ENCODE peak calls at places on chromosomes 11 and 22, in six cellular contexts. One of them, this sample, is unnamed. For H3K27me3, the result is how much of the 10 kb centered on the place peaks cover.

GRCh38 chr22:40525250-40525884 is 111.2 kb downstream of the MRTFA start:
- DNase-seq in uterus: no peak
- DNase-seq in astrocyte: no peak
- DNase-seq in heart right ventricle: peak
- DNase-seq in K562: peak
- DNase-seq in AG04450: no peak
- DNase-seq in this sample: no peak

GRCh38 chr22:32864041-32864440 is 62.5 kb downstream of the TIMP3 start:
- DNase-seq in uterus: no peak
- DNase-seq in astrocyte: no peak
- DNase-seq in heart right ventricle: no peak
- DNase-seq in K562: no peak
- DNase-seq in AG04450: no peak
- DNase-seq in this sample: no peak

GRCh38 chr11:87463486-87464102 is 425.9 kb downstream of the TMEM135 start:
- DNase-seq in uterus: no peak
- DNase-seq in astrocyte: no peak
- DNase-seq in heart right ventricle: no peak
- DNase-seq in K562: peak
- DNase-seq in AG04450: no peak
- DNase-seq in this sample: peak

GRCh38 chr22:29260031-29260560 is 7.7 kb downstream of the RHBDD3 start:
- DNase-seq in uterus: no peak
- DNase-seq in astrocyte: no peak
- DNase-seq in heart right ventricle: no peak
- DNase-seq in K562: no peak
- DNase-seq in AG04450: no peak
- DNase-seq in this sample: no peak

GRCh38 chr11:79902493-79902892 is 461.7 kb upstream of the TENM4 start:
- DNase-seq in uterus: no peak
- DNase-seq in astrocyte: peak
- DNase-seq in heart right ventricle: no peak
- DNase-seq in K562: no peak
- DNase-seq in AG04450: no peak
- DNase-seq in this sample: peak

GRCh38 chr22:43289976-43290663 is 53.1 kb downstream of the SCUBE1 start:
- DNase-seq in uterus: peak
- DNase-seq in astrocyte: no peak
- DNase-seq in heart right ventricle: peak
- DNase-seq in K562: no peak
- DNase-seq in AG04450: no peak
- DNase-seq in this sample: no peak

GRCh38 chr22:18104566-18104965 is 6.0 kb upstream of the TUBA8 start:
- DNase-seq in uterus: no peak
- DNase-seq in astrocyte: peak
- DNase-seq in heart right ventricle: no peak
- DNase-seq in K562: no peak
- DNase-seq in AG04450: no peak
- DNase-seq in this sample: no peak

GRCh38 chr11:109037856-109038780 is 373.2 kb downstream of the DDX10 start:
- DNase-seq in uterus: no peak
- DNase-seq in astrocyte: peak
- DNase-seq in heart right ventricle: no peak
- DNase-seq in K562: no peak
- DNase-seq in AG04450: no peak
- DNase-seq in this sample: peak

GRCh38 chr11:3920148-3920852 is 64.8 kb downstream of the STIM1 start:
- DNase-seq in uterus: peak
- DNase-seq in astrocyte: peak
- DNase-seq in heart right ventricle: no peak
- DNase-seq in K562: no peak
- DNase-seq in AG04450: no peak
- DNase-seq in this sample: peak

GRCh38 chr22:37333724-37334460 is 51.6 kb downstream of the CYTH4 start:
- DNase-seq in uterus: no peak
- DNase-seq in astrocyte: no peak
- DNase-seq in heart right ventricle: no peak
- DNase-seq in K562: no peak
- DNase-seq in AG04450: no peak
- DNase-seq in this sample: no peak

GRCh38 chr22:37330200-37331033 is 48.1 kb downstream of the CYTH4 start:
- DNase-seq in uterus: no peak
- DNase-seq in astrocyte: peak
- DNase-seq in heart right ventricle: no peak
- DNase-seq in K562: peak
- DNase-seq in AG04450: peak
- DNase-seq in this sample: peak

GRCh38 chr22:37329239-37330140 is 47.2 kb downstream of the CYTH4 start:
- DNase-seq in uterus: no peak
- DNase-seq in astrocyte: peak
- DNase-seq in heart right ventricle: no peak
- DNase-seq in K562: no peak
- DNase-seq in AG04450: no peak
- DNase-seq in this sample: peak

GRCh38 chr22:37331811-37332536 is 49.7 kb downstream of the CYTH4 start:
- DNase-seq in uterus: no peak
- DNase-seq in astrocyte: no peak
- DNase-seq in heart right ventricle: no peak
- DNase-seq in K562: no peak
- DNase-seq in AG04450: no peak
- DNase-seq in this sample: no peak

GRCh38 chr22:37331034-37331428 is 48.7 kb downstream of the CYTH4 start:
- DNase-seq in uterus: no peak
- DNase-seq in astrocyte: peak
- DNase-seq in heart right ventricle: no peak
- DNase-seq in K562: peak
- DNase-seq in AG04450: peak
- DNase-seq in this sample: peak
- H3K4me3 ChIP-seq in uterus: no peak
- H3K4me3 ChIP-seq in astrocyte: no peak
- H3K4me3 ChIP-seq in heart right ventricle: no peak
- H3K4me3 ChIP-seq in K562: no peak
- H3K4me3 ChIP-seq in AG04450: no peak
- H3K4me3 ChIP-seq in this sample: no peak

GRCh38 chr22:22141031-22141430 is 103.6 kb upstream of the VPREB1 start:
- DNase-seq in uterus: no peak
- DNase-seq in astrocyte: no peak
- DNase-seq in heart right ventricle: no peak
- DNase-seq in K562: no peak
- DNase-seq in AG04450: no peak
- DNase-seq in this sample: no peak

GRCh38 chr22:22144858-22145257 is 99.7 kb upstream of the VPREB1 start:
- DNase-seq in uterus: no peak
- DNase-seq in astrocyte: no peak
- DNase-seq in heart right ventricle: no peak
- DNase-seq in K562: no peak
- DNase-seq in AG04450: no peak
- DNase-seq in this sample: peak

GRCh38 chr22:22139364-22139763 is 105.2 kb upstream of the VPREB1 start:
- DNase-seq in uterus: no peak
- DNase-seq in astrocyte: no peak
- DNase-seq in heart right ventricle: no peak
- DNase-seq in K562: no peak
- DNase-seq in AG04450: no peak
- DNase-seq in this sample: no peak

GRCh38 chr22:22141771-22142591 is 102.6 kb upstream of the VPREB1 start:
- DNase-seq in uterus: no peak
- DNase-seq in astrocyte: no peak
- DNase-seq in heart right ventricle: no peak
- DNase-seq in K562: no peak
- DNase-seq in AG04450: no peak
- DNase-seq in this sample: peak

GRCh38 chr22:22143448-22143847 is 101.1 kb upstream of the VPREB1 start:
- DNase-seq in uterus: no peak
- DNase-seq in astrocyte: no peak
- DNase-seq in heart right ventricle: no peak
- DNase-seq in K562: no peak
- DNase-seq in AG04450: no peak
- DNase-seq in this sample: no peak
- H3K27me3 ChIP-seq in uterus: under half
- H3K27me3 ChIP-seq in astrocyte: under half
- H3K27me3 ChIP-seq in heart right ventricle: under half
- H3K27me3 ChIP-seq in K562: under half
- H3K27me3 ChIP-seq in AG04450: under half
- H3K27me3 ChIP-seq in this sample: under half

DNA sequence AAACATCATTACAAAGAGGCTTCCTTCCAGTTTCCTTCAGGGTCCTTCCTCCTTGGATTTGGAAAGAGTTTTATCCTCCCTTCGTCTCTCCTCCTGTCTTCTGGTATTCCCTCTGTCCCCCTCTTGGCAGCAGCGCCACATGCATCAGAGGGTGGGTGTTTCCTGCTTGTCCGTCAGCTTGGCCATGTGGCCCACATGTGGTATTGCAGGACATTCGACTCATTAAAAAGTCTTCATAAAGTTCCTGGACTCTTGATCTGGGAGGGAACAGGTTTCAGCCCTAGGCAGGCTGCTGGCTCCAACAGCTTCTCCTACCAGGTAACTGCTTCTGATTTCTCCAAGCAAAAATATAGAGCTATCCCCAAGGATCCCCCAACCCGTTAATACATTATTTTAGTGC is 189.8 kb downstream of the CSNK2A3 start:
- DNase-seq in uterus: no peak
- DNase-seq in astrocyte: no peak
- DNase-seq in heart right ventricle: no peak
- DNase-seq in K562: peak
- DNase-seq in AG04450: no peak
- DNase-seq in this sample: no peak
- TF ChIP-seq CTCF in uterus: no peak
- TF ChIP-seq CTCF in astrocyte: no peak
- TF ChIP-seq CTCF in heart right ventricle: no peak
- TF ChIP-seq CTCF in K562: peak
- TF ChIP-seq CTCF in AG04450: peak
- TF ChIP-seq CTCF in this sample: no peak

DNA sequence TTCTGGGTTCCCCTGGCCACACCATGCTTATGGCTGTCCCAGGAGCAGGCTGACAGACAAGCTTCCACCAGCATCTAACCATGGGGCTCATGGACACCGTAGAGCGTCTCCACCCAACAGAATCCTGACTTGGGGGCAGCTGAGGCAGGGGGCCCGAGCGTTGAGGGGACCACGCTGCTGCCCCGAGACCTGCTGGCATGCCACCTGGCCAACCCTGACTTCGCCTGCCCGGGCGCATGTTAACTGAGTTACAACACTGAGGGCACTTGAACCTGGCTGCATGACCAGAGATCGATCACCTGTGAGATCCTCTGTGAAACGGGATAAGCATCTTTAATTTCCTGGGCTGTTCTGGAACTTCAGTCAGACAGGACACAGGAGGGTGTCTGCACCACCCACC is 13.7 kb downstream of the PPM1F start:
- DNase-seq in uterus: no peak
- DNase-seq in astrocyte: no peak
- DNase-seq in heart right ventricle: no peak
- DNase-seq in K562: no peak
- DNase-seq in AG04450: no peak
- DNase-seq in this sample: no peak
- H3K4me3 ChIP-seq in uterus: no peak
- H3K4me3 ChIP-seq in astrocyte: no peak
- H3K4me3 ChIP-seq in heart right ventricle: peak
- H3K4me3 ChIP-seq in K562: no peak
- H3K4me3 ChIP-seq in AG04450: no peak
- H3K4me3 ChIP-seq in this sample: no peak

GRCh38 chr11:8083871-8084281 is 2.9 kb downstream of the TUB start:
- DNase-seq in uterus: no peak
- DNase-seq in astrocyte: no peak
- DNase-seq in heart right ventricle: no peak
- DNase-seq in K562: no peak
- DNase-seq in AG04450: no peak
- DNase-seq in this sample: no peak
- H3K27me3 ChIP-seq in uterus: under half
- H3K27me3 ChIP-seq in astrocyte: under half
- H3K27me3 ChIP-seq in heart right ventricle: under half
- H3K27me3 ChIP-seq in K562: half or more
- H3K27me3 ChIP-seq in AG04450: under half
- H3K27me3 ChIP-seq in this sample: under half

This sample was measured in bronchial epithelial cell.